ENCODE peak calls at places on chromosomes 6 and 20, in four cellular contexts. B is Panc1, G is IMR-90, F is pancreas. W is an unnamed sample.
A peak's percentile ranks its signal among the peaks of the same experiment; 100 is the strongest.

GRCh38 chr20:61370841-61371303 is 118.8 kb downstream of the CDH4 start:
- DNase-seq in F (no peak), G (no peak), B (no peak), W (no peak)

GRCh38 chr6:137222376-137222775 is 3.2 kb upstream of the IFNGR1 start:
- DNase-seq in F (no peak), G (no peak), B (no peak), W (no peak)

GRCh38 chr6:144757299-144757698 is 472.2 kb downstream of the UTRN start:
- DNase-seq in F (no peak), B (no peak), G (peak; percentile 6), W (no peak)

GRCh38 chr6:79797912-79798311 is 149.4 kb downstream of the ELOVL4 start:
- DNase-seq in F (no peak), B (no peak), G (no peak), W (no peak)

GRCh38 chr6:90663873-90664272 is 77.0 kb upstream of the MAP3K7 start:
- DNase-seq in B (no peak), F (no peak), G (no peak), W (no peak)

GRCh38 chr6:68776382-68776781 is 141.3 kb downstream of the ADGRB3 start:
- DNase-seq in B (no peak), G (no peak), F (no peak), W (no peak)

GRCh38 chr20:21376631-21377030 is 20.7 kb downstream of the NKX2-4 start:
- DNase-seq in F (no peak), B (no peak), G (peak; percentile 13), W (no peak)

GRCh38 chr6:121260651-121261102 is 73.6 kb downstream of the TBC1D32 start:
- DNase-seq in F (peak; percentile 39), B (no peak), G (peak; percentile 35), W (peak; percentile 63)

GRCh38 chr6:117761610-117762009 is 86.3 kb downstream of the NUS1 start:
- DNase-seq in F (no peak), B (no peak), G (no peak), W (no peak)

GRCh38 chr6:151060096-151060741 is 179.5 kb upstream of the AKAP12 start:
- DNase-seq in G (peak; percentile 96), F (no peak), B (peak; percentile 98), W (peak; percentile 89)

GRCh38 chr6:129748901-129749748 is 39.1 kb upstream of the ARHGAP18 start:
- DNase-seq in G (peak; percentile 77), F (no peak), B (no peak), W (no peak)

GRCh38 chr6:41625442-41625841 is 12.8 kb upstream of the MDFI start:
- DNase-seq in B (no peak), F (no peak), G (no peak), W (no peak)

GRCh38 chr20:8787090-8787489 is 281.8 kb upstream of the PLCB4 start:
- DNase-seq in G (no peak), B (no peak), F (no peak), W (no peak)

GRCh38 chr6:140441256-140441655 is 1066.8 kb upstream of the CITED2 start:
- DNase-seq in F (peak; percentile 61), G (peak; percentile 63), B (peak; percentile 18), W (peak; percentile 78)

GRCh38 chr6:127737009-127737486 is 160.1 kb downstream of the C6orf58 start:
- DNase-seq in G (peak; percentile 73), F (no peak), B (peak; percentile 47), W (peak; percentile 74)

GRCh38 chr20:54107181-54107580 is 36.8 kb upstream of the BCAS1 start:
- DNase-seq in B (no peak), F (no peak), G (no peak), W (no peak)

GRCh38 chr6:166866839-166867637 is 89.3 kb downstream of the RNASET2 start:
- DNase-seq in F (no peak), B (no peak), G (no peak), W (no peak)
- H3K27ac ChIP-seq in F (no peak overlapping the region), B (no peak overlapping the region), G (no peak overlapping the region), W (no peak overlapping the region)

GRCh38 chr20:13736792-13737191 is 47.9 kb downstream of the ESF1 start:
- DNase-seq in B (no peak), F (no peak), G (peak; percentile 81), W (peak; percentile 15)
- H3K27ac ChIP-seq in B (no peak overlapping the region), F (no peak overlapping the region), G (no peak overlapping the region), W (no peak overlapping the region)

DNA sequence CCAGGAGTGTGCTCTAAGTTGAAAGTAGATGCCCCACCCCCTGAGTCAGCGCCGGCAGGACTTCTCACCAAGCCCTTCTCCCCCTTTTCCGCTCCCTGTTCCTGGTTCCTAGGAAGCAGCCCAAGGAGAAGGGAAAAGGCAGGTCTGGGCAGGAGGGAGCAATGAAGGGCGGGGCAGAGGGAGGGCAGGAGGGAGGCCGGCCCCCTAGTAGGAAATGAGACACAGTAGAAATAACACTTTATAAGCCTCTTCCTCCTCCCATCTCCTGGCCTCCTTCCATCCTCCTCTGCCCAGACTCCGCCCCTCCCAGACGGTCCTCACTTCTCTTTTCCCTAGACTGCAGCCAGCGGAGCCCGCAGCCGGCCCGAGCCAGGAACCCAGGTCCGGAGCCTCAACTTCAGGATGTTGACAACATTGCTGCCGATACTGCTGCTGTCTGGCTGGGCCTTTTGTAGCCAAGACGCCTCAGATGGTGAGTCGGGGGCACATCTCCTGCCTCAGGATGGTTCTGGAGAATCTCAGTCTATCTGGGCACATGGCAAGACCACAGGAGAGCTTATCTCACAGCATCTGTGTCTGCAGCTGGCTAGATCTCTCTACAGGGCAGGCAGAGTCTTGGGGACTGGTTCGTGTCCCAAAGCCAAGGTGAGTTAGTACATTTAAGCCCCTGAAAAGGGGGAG is at the start of gene PROCR:
- DNase-seq in F (peak; percentile 80), G (peak; percentile 90), B (peak; percentile 94), W (peak; percentile 86)
- H3K27ac ChIP-seq in F (peak within 1 kb of the TSS; percentile 55), G (peak within 1 kb of the TSS; percentile 69), B (peak within 1 kb of the TSS; percentile 84), W (no peak within 1 kb of the TSS)

GRCh38 chr6:4582506-4582905 is 193.7 kb upstream of the CDYL start:
- DNase-seq in B (no peak), F (no peak), G (peak; percentile 64), W (peak; percentile 29)

GRCh38 chr6:4584801-4585200 is 191.4 kb upstream of the CDYL start:
- DNase-seq in B (no peak), G (no peak), F (no peak), W (no peak)

GRCh38 chr6:4580361-4580760 is 195.8 kb upstream of the CDYL start:
- DNase-seq in F (no peak), G (no peak), B (no peak), W (no peak)

GRCh38 chr6:4581468-4582420 is 194.5 kb upstream of the CDYL start:
- DNase-seq in B (no peak), G (peak; percentile 95), F (no peak), W (peak; percentile 88)

DNA sequence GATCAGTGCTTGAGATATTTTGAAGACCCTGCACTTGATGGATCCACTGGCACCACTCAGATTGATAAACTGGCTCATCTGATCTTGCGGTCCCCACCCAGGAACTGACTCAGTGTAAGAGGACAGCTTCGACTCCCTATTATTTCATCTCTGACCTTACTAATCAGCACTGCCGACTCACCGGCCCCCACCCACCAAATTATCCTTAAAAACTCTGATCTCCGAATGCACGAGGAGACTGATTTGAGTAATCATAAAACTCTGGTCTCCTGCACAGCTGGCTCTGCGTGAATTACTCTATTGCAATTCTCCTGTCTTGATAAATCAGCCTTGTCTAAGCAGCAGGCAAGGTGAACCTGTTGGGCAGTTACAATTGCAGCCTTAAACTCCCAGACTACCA is 193.2 kb upstream of the CDYL start:
- DNase-seq in B (no peak), G (no peak), F (no peak), W (peak; percentile 25)
- H3K27ac ChIP-seq in B (no peak overlapping the region), G (peak overlapping the region; percentile 90), F (no peak overlapping the region), W (peak overlapping the region; percentile 79)

DNA sequence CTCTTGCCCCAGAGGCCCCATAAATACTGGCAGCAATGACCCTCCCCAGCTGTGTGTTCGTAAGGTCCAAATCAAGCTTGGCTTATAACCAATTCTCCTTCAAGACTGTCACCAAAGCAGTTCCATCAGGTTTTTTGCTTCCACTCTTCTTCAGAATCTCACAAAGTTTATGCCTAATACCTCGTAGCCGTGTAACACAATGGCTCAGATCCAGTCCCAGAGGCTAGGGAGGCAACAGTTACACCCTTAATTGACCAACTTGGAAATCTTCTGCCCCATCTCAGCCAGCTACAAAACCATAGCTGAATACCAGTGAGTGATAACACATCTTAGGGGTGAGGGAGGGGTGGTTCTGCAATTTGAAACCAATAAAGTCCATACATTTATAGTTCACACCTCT is 120.5 kb downstream of the HIVEP2 start:
- DNase-seq in F (no peak), G (no peak), B (no peak), W (no peak)
- H3K27ac ChIP-seq in F (no peak overlapping the region), G (no peak overlapping the region), B (no peak overlapping the region), W (no peak overlapping the region)

GRCh38 chr6:156402628-156403027 is 374.6 kb upstream of the ARID1B start:
- DNase-seq in F (no peak), B (no peak), G (no peak), W (no peak)

GRCh38 chr6:156410649-156411048 is 366.5 kb upstream of the ARID1B start:
- DNase-seq in B (no peak), F (no peak), G (no peak), W (no peak)

GRCh38 chr6:156407334-156407733 is 369.8 kb upstream of the ARID1B start:
- DNase-seq in F (no peak), B (no peak), G (no peak), W (no peak)

GRCh38 chr6:156406099-156406498 is 371.1 kb upstream of the ARID1B start:
- DNase-seq in B (no peak), G (no peak), F (no peak), W (no peak)

DNA sequence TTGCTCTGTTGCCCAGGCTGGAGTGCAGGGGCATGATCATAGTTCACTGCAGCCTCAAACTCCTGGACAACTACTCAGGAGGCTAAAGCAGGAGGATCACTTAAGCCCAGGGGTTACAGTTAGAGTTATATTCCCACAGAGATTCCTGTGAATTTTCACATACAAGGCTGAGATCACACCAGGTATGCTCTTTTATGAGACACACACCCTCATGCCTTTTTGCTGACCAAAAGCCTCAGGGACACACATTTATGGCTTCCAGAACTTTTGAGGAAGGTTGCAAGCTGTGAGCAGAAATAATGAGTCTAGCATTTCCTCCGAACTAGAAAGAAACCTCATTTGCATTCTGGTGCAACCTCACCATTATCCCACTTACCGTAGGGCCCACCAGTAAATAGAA is 370.5 kb upstream of the ARID1B start:
- DNase-seq in F (no peak), G (no peak), B (no peak), W (no peak)
- H3K27ac ChIP-seq in F (no peak overlapping the region), G (no peak overlapping the region), B (no peak overlapping the region), W (no peak overlapping the region)

GRCh38 chr6:125346926-125347563 is 45.3 kb upstream of the HDDC2 start:
- DNase-seq in B (no peak), F (no peak), G (no peak), W (no peak)
- H3K27ac ChIP-seq in B (no peak overlapping the region), F (no peak overlapping the region), G (no peak overlapping the region), W (no peak overlapping the region)